ENCODE peak calls at places on chromosomes 1 and 21, in seven cellular contexts. One of them, this sample, is unnamed.

GRCh38 chr1:178488393-178488792 is 8.4 kb downstream of the CLEC20A start:
- DNase-seq in CD8-positive, alpha-beta memory T cell: no peak
- DNase-seq in mesendoderm: no peak
- DNase-seq in DND-41: no peak
- DNase-seq in heart left ventricle: no peak
- DNase-seq in neural progenitor cell: no peak
- DNase-seq in mammary epithelial cell: no peak
- DNase-seq in this sample: no peak

GRCh38 chr1:25099343-25099951 is 132.9 kb downstream of the SYF2 start:
- DNase-seq in CD8-positive, alpha-beta memory T cell: peak; percentile 78
- DNase-seq in mesendoderm: no peak
- DNase-seq in DND-41: peak; percentile 57
- DNase-seq in heart left ventricle: no peak
- DNase-seq in neural progenitor cell: no peak
- DNase-seq in mammary epithelial cell: no peak
- DNase-seq in this sample: no peak

GRCh38 chr21:22575165-22575584 is 1577.0 kb downstream of the NCAM2 start:
- DNase-seq in CD8-positive, alpha-beta memory T cell: no peak
- DNase-seq in mesendoderm: peak; percentile 92
- DNase-seq in DND-41: peak; percentile 53
- DNase-seq in heart left ventricle: no peak
- DNase-seq in neural progenitor cell: peak; percentile 71
- DNase-seq in mammary epithelial cell: no peak
- DNase-seq in this sample: no peak

GRCh38 chr1:28296401-28297220 is 32.2 kb upstream of the MED18 start:
- DNase-seq in CD8-positive, alpha-beta memory T cell: no peak
- DNase-seq in mesendoderm: peak; percentile 94
- DNase-seq in DND-41: no peak
- DNase-seq in heart left ventricle: no peak
- DNase-seq in neural progenitor cell: peak; percentile 90
- DNase-seq in mammary epithelial cell: no peak
- DNase-seq in this sample: no peak

GRCh38 chr1:245079021-245079609 is 75.7 kb upstream of the KIF26B start:
- DNase-seq in CD8-positive, alpha-beta memory T cell: no peak
- DNase-seq in mesendoderm: no peak
- DNase-seq in DND-41: no peak
- DNase-seq in heart left ventricle: no peak
- DNase-seq in neural progenitor cell: peak; percentile 18
- DNase-seq in mammary epithelial cell: peak; percentile 26
- DNase-seq in this sample: peak; percentile 35

GRCh38 chr1:172581779-172582178 is 48.8 kb downstream of the SUCO start:
- DNase-seq in CD8-positive, alpha-beta memory T cell: no peak
- DNase-seq in mesendoderm: peak; percentile 31
- DNase-seq in DND-41: no peak
- DNase-seq in heart left ventricle: no peak
- DNase-seq in neural progenitor cell: no peak
- DNase-seq in mammary epithelial cell: no peak
- DNase-seq in this sample: no peak

GRCh38 chr1:170357750-170358149 is 174.2 kb upstream of the GORAB start:
- DNase-seq in CD8-positive, alpha-beta memory T cell: no peak
- DNase-seq in mesendoderm: no peak
- DNase-seq in DND-41: no peak
- DNase-seq in heart left ventricle: no peak
- DNase-seq in neural progenitor cell: no peak
- DNase-seq in mammary epithelial cell: no peak
- DNase-seq in this sample: no peak

GRCh38 chr1:244850099-244850852 is 14.1 kb downstream of the HNRNPU start:
- DNase-seq in CD8-positive, alpha-beta memory T cell: no peak
- DNase-seq in mesendoderm: no peak
- DNase-seq in DND-41: no peak
- DNase-seq in heart left ventricle: no peak
- DNase-seq in neural progenitor cell: no peak
- DNase-seq in mammary epithelial cell: no peak
- DNase-seq in this sample: no peak

GRCh38 chr1:94270801-94271203 is 33.4 kb upstream of the ARHGAP29 start:
- DNase-seq in CD8-positive, alpha-beta memory T cell: no peak
- DNase-seq in mesendoderm: no peak
- DNase-seq in DND-41: no peak
- DNase-seq in heart left ventricle: no peak
- DNase-seq in neural progenitor cell: no peak
- DNase-seq in mammary epithelial cell: peak; percentile 90
- DNase-seq in this sample: no peak

GRCh38 chr1:221031015-221031889 is 152.0 kb downstream of the HLX start:
- DNase-seq in CD8-positive, alpha-beta memory T cell: no peak
- DNase-seq in mesendoderm: no peak
- DNase-seq in DND-41: no peak
- DNase-seq in heart left ventricle: no peak
- DNase-seq in neural progenitor cell: no peak
- DNase-seq in mammary epithelial cell: no peak
- DNase-seq in this sample: no peak

GRCh38 chr1:218836264-218836663 is 337.4 kb upstream of the LYPLAL1 start:
- DNase-seq in CD8-positive, alpha-beta memory T cell: no peak
- DNase-seq in mesendoderm: no peak
- DNase-seq in DND-41: no peak
- DNase-seq in heart left ventricle: no peak
- DNase-seq in neural progenitor cell: no peak
- DNase-seq in mammary epithelial cell: no peak
- DNase-seq in this sample: no peak

GRCh38 chr1:47561523-47562007 is 123.7 kb downstream of the FOXD2 start:
- DNase-seq in CD8-positive, alpha-beta memory T cell: no peak
- DNase-seq in mesendoderm: peak; percentile 78
- DNase-seq in DND-41: no peak
- DNase-seq in heart left ventricle: no peak
- DNase-seq in neural progenitor cell: no peak
- DNase-seq in mammary epithelial cell: peak; percentile 86
- DNase-seq in this sample: no peak
- H3K27me3 ChIP-seq in CD8-positive, alpha-beta memory T cell: no peaks in the 10 kb centered on the region
- H3K27me3 ChIP-seq in mesendoderm: no peaks in the 10 kb centered on the region
- H3K27me3 ChIP-seq in DND-41: peaks cover 18% of the 10 kb centered on the region
- H3K27me3 ChIP-seq in heart left ventricle: no peaks in the 10 kb centered on the region
- H3K27me3 ChIP-seq in neural progenitor cell: no peaks in the 10 kb centered on the region
- H3K27me3 ChIP-seq in mammary epithelial cell: no peaks in the 10 kb centered on the region
- H3K27me3 ChIP-seq in this sample: no peaks in the 10 kb centered on the region

GRCh38 chr1:115275216-115275615 is 62.8 kb downstream of the NGF start:
- DNase-seq in CD8-positive, alpha-beta memory T cell: no peak
- DNase-seq in mesendoderm: peak; percentile 65
- DNase-seq in DND-41: no peak
- DNase-seq in heart left ventricle: no peak
- DNase-seq in neural progenitor cell: peak; percentile 35
- DNase-seq in mammary epithelial cell: no peak
- DNase-seq in this sample: no peak
- H3K4me1 ChIP-seq in CD8-positive, alpha-beta memory T cell: no peaks in the 10 kb centered on the region
- H3K4me1 ChIP-seq in mesendoderm: no peaks in the 10 kb centered on the region
- H3K4me1 ChIP-seq in DND-41: no peaks in the 10 kb centered on the region
- H3K4me1 ChIP-seq in heart left ventricle: no peaks in the 10 kb centered on the region
- H3K4me1 ChIP-seq in neural progenitor cell: no peaks in the 10 kb centered on the region
- H3K4me1 ChIP-seq in mammary epithelial cell: no peaks in the 10 kb centered on the region
- H3K4me1 ChIP-seq in this sample: no peaks in the 10 kb centered on the region

DNA sequence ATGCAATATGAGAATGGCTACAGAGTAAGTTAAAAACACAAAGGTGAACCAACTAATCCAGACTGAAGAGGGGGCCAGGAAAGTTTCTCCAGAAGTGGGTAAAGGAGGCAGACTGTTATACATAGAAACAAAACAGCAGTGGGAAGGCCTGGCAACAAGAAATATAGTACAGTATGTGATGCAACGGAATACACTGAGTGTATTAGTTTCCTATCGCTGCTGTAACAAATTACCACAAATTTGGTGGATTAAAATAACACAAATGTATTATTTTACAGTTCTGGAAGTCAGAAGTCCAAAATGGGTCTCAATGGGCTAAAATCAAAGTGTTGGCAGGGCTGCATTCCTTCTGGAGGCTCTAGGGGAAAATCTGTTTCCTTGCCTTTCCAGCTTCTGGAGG is 95.2 kb downstream of the ZSWIM5 start:
- DNase-seq in CD8-positive, alpha-beta memory T cell: no peak
- DNase-seq in mesendoderm: no peak
- DNase-seq in DND-41: no peak
- DNase-seq in heart left ventricle: no peak
- DNase-seq in neural progenitor cell: no peak
- DNase-seq in mammary epithelial cell: no peak
- DNase-seq in this sample: no peak
- H3K27ac ChIP-seq in CD8-positive, alpha-beta memory T cell: no peak overlapping the region
- H3K27ac ChIP-seq in mesendoderm: no peak overlapping the region
- H3K27ac ChIP-seq in DND-41: no peak overlapping the region
- H3K27ac ChIP-seq in heart left ventricle: no peak overlapping the region
- H3K27ac ChIP-seq in neural progenitor cell: no peak overlapping the region
- H3K27ac ChIP-seq in mammary epithelial cell: no peak overlapping the region
- H3K27ac ChIP-seq in this sample: no peak overlapping the region

DNA sequence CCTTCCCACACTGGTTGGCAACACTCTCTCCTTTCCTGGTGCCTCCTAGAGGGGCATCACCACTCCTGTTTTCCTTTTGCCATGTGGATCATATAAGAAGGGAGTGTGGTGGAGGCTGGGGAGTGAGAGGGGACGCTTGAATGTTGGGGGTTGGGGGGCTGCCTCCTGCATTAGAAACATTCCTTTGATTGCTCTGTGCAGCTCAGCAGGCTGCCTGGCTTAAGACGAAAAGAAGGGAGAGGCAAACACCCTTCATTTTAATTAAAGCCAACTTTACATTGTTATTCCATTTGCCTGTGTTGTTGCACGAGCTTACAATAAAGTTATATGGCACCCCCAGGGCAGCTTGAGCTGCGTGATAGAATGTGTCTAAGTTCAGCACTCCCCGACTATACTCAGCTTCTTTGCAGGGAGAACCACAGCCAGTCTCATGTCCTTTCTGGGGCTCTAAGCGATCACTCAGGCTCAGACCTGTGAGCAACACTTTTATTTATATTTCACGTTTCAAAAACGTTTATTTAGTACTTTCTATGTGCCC is 57.4 kb downstream of the FOXD2 start:
- DNase-seq in CD8-positive, alpha-beta memory T cell: no peak
- DNase-seq in mesendoderm: no peak
- DNase-seq in DND-41: no peak
- DNase-seq in heart left ventricle: no peak
- DNase-seq in neural progenitor cell: peak; percentile 20
- DNase-seq in mammary epithelial cell: no peak
- DNase-seq in this sample: no peak
- H3K27me3 ChIP-seq in CD8-positive, alpha-beta memory T cell: peaks cover 4% of the 10 kb centered on the region
- H3K27me3 ChIP-seq in mesendoderm: no peaks in the 10 kb centered on the region
- H3K27me3 ChIP-seq in DND-41: peaks cover 11% of the 10 kb centered on the region
- H3K27me3 ChIP-seq in heart left ventricle: no peaks in the 10 kb centered on the region
- H3K27me3 ChIP-seq in neural progenitor cell: peaks cover 76% of the 10 kb centered on the region
- H3K27me3 ChIP-seq in mammary epithelial cell: peaks cover 13% of the 10 kb centered on the region
- H3K27me3 ChIP-seq in this sample: peaks cover 4% of the 10 kb centered on the region

GRCh38 chr1:9062846-9063245 is 6.6 kb downstream of the SLC2A5 start:
- DNase-seq in CD8-positive, alpha-beta memory T cell: no peak
- DNase-seq in mesendoderm: no peak
- DNase-seq in DND-41: no peak
- DNase-seq in heart left ventricle: no peak
- DNase-seq in neural progenitor cell: no peak
- DNase-seq in mammary epithelial cell: no peak
- DNase-seq in this sample: no peak
- H3K4me1 ChIP-seq in CD8-positive, alpha-beta memory T cell: no peaks in the 10 kb centered on the region
- H3K4me1 ChIP-seq in mesendoderm: no peaks in the 10 kb centered on the region
- H3K4me1 ChIP-seq in DND-41: no peaks in the 10 kb centered on the region
- H3K4me1 ChIP-seq in heart left ventricle: no peaks in the 10 kb centered on the region
- H3K4me1 ChIP-seq in neural progenitor cell: peaks cover 9% of the 10 kb centered on the region
- H3K4me1 ChIP-seq in mammary epithelial cell: peaks cover 16% of the 10 kb centered on the region
- H3K4me1 ChIP-seq in this sample: no peaks in the 10 kb centered on the region

DNA sequence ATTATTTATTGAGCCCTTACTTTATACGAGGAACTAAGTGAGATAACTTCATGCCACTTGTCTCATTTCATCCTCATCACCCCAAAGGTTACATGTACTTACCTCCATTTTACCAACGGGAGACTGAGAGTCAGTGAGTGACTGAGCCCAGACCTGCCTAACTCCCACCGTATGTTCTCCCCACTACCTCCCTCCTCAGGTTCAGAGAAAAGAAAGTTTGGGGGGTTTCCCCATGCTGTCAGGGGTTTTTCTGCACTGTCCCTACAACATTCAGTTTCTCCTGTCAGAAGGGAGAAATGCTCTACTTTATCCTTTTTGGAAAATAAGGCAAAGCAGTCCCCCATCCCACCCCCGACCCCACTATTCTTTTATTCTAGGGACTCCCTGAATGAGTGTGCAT is 32.9 kb downstream of the FAM78B start:
- DNase-seq in CD8-positive, alpha-beta memory T cell: no peak
- DNase-seq in mesendoderm: no peak
- DNase-seq in DND-41: no peak
- DNase-seq in heart left ventricle: no peak
- DNase-seq in neural progenitor cell: no peak
- DNase-seq in mammary epithelial cell: no peak
- DNase-seq in this sample: no peak
- H3K27ac ChIP-seq in CD8-positive, alpha-beta memory T cell: no peak overlapping the region
- H3K27ac ChIP-seq in mesendoderm: no peak overlapping the region
- H3K27ac ChIP-seq in DND-41: no peak overlapping the region
- H3K27ac ChIP-seq in heart left ventricle: no peak overlapping the region
- H3K27ac ChIP-seq in neural progenitor cell: no peak overlapping the region
- H3K27ac ChIP-seq in mammary epithelial cell: no peak overlapping the region
- H3K27ac ChIP-seq in this sample: no peak overlapping the region

This sample was measured in CD4-positive, CD25-positive, alpha-beta regulatory T cell.